ENCODE peak calls at places on chromosomes 4 and X, in eight cellular contexts. W is right lobe of liver, L is stomach, F is ovary, O is body of pancreas, R is IMR-90, I is A549, J is uterus. T is an unnamed sample.

GRCh38 chrX:134870419-134870818 is 120.4 kb upstream of the SMIM10 start:
- DNase-seq in W (no peak), L (no peak), F (no peak), O (no peak), R (no peak), I (no peak), J (no peak), T (no peak)

GRCh38 chr4:121122661-121123060 is 41.5 kb downstream of the TNIP3 start:
- DNase-seq in W (no peak), L (no peak), F (no peak), O (no peak), R (no peak), I (no peak), J (no peak), T (no peak)

GRCh38 chr4:105022811-105023667 is 123.6 kb upstream of the TET2 start:
- DNase-seq in W (no peak), L (no peak), F (no peak), O (no peak), R (peak), I (no peak), J (no peak), T (no peak)

GRCh38 chrX:42385730-42386129 is 392.2 kb downstream of the PPP1R2C start:
- DNase-seq in W (no peak), L (no peak), F (no peak), O (no peak), R (no peak), I (no peak), J (no peak), T (no peak)

GRCh38 chr4:1033840-1034551 is 22.6 kb downstream of the FGFRL1 start:
- DNase-seq in W (no peak), L (peak), F (peak), O (no peak), R (peak), I (no peak), J (peak), T (no peak)

GRCh38 chr4:76430519-76431388 is 4.3 kb upstream of the SHROOM3 start:
- DNase-seq in W (no peak), L (no peak), F (no peak), O (no peak), R (peak), I (peak), J (no peak), T (no peak)

GRCh38 chrX:148562846-148563245 is 62.4 kb downstream of the AFF2 start:
- DNase-seq in W (no peak), L (no peak), F (no peak), O (no peak), R (no peak), I (no peak), J (no peak), T (no peak)

GRCh38 chr4:68864438-68865177 is 48.8 kb downstream of the UGT2B10 start:
- DNase-seq in W (peak), L (peak), F (no peak), O (peak), R (no peak), I (no peak), J (no peak), T (no peak)

GRCh38 chrX:104445591-104445990 is 120.4 kb upstream of the IL1RAPL2 start:
- DNase-seq in W (no peak), L (no peak), F (no peak), O (no peak), R (no peak), I (no peak), J (no peak), T (no peak)

GRCh38 chrX:18179446-18179845 is 41.2 kb downstream of the BEND2 start:
- DNase-seq in W (no peak), L (no peak), F (no peak), O (no peak), R (no peak), I (no peak), J (no peak), T (no peak)

GRCh38 chr4:154585369-154586018 is 5.0 kb downstream of the FGA start:
- DNase-seq in W (no peak), L (no peak), F (no peak), O (no peak), R (no peak), I (no peak), J (no peak), T (no peak)

GRCh38 chr4:124423160-124423559 is 289.4 kb downstream of the ANKRD50 start:
- DNase-seq in W (no peak), L (no peak), F (no peak), O (no peak), R (peak), I (no peak), J (no peak), T (no peak)

GRCh38 chr4:1368421-1369090 is 21.5 kb downstream of the UVSSA start:
- DNase-seq in W (peak), L (no peak), F (no peak), O (peak), R (no peak), I (no peak), J (no peak), T (no peak)

GRCh38 chrX:71998836-71999509 is 88.3 kb downstream of the NHSL2 start:
- DNase-seq in W (no peak), L (peak), F (no peak), O (peak), R (no peak), I (peak), J (no peak), T (no peak)

GRCh38 chrX:44878780-44879179 is 5.8 kb downstream of the KDM6A start:
- DNase-seq in W (no peak), L (no peak), F (no peak), O (no peak), R (no peak), I (no peak), J (no peak), T (no peak)
- TF ChIP-seq POLR2A in W (no peak), L (no peak), F (no peak), O (no peak), R (no peak), I (no peak), J (no peak), T (no peak)

GRCh38 chr4:110196206-110196870 is 2.1 kb downstream of the ELOVL6 start:
- DNase-seq in W (peak), L (peak), F (peak), O (peak), R (peak), I (peak), J (peak), T (peak)
- TF ChIP-seq POLR2A in W (no peak), L (no peak), F (no peak), O (peak), R (no peak), I (peak), J (peak), T (no peak)

GRCh38 chr4:7693237-7693608 is 246.4 kb downstream of the AFAP1 start:
- DNase-seq in W (peak), L (no peak), F (no peak), O (no peak), R (no peak), I (no peak), J (no peak), T (no peak)

GRCh38 chr4:7691992-7692391 is 247.7 kb downstream of the AFAP1 start:
- DNase-seq in W (peak), L (no peak), F (peak), O (no peak), R (peak), I (no peak), J (no peak), T (no peak)

GRCh38 chr4:7693711-7694110 is 245.9 kb downstream of the AFAP1 start:
- DNase-seq in W (peak), L (no peak), F (no peak), O (no peak), R (no peak), I (no peak), J (no peak), T (no peak)

GRCh38 chr4:7691061-7691460 is 248.6 kb downstream of the AFAP1 start:
- DNase-seq in W (no peak), L (no peak), F (no peak), O (no peak), R (no peak), I (no peak), J (no peak), T (no peak)

GRCh38 chr4:7692451-7693236 is 247.0 kb downstream of the AFAP1 start:
- DNase-seq in W (peak), L (no peak), F (no peak), O (no peak), R (no peak), I (no peak), J (no peak), T (no peak)
- TF ChIP-seq POLR2A in W (no peak), L (no peak), F (no peak), O (no peak), R (no peak), I (no peak), J (no peak), T (no peak)

GRCh38 chr4:83197555-83198235 is 83.2 kb upstream of the PLAC8 start:
- DNase-seq in W (no peak), L (no peak), F (no peak), O (no peak), R (no peak), I (no peak), J (no peak), T (no peak)
- TF ChIP-seq POLR2A in W (no peak), L (no peak), F (no peak), O (no peak), R (no peak), I (no peak), J (no peak), T (no peak)

GRCh38 chr4:10173754-10174749 is 57.5 kb upstream of the WDR1 start:
- DNase-seq in W (peak), L (peak), F (no peak), O (peak), R (no peak), I (no peak), J (peak), T (no peak)
- TF ChIP-seq POLR2A in W (no peak), L (no peak), F (no peak), O (no peak), R (no peak), I (no peak), J (no peak), T (no peak)

DNA sequence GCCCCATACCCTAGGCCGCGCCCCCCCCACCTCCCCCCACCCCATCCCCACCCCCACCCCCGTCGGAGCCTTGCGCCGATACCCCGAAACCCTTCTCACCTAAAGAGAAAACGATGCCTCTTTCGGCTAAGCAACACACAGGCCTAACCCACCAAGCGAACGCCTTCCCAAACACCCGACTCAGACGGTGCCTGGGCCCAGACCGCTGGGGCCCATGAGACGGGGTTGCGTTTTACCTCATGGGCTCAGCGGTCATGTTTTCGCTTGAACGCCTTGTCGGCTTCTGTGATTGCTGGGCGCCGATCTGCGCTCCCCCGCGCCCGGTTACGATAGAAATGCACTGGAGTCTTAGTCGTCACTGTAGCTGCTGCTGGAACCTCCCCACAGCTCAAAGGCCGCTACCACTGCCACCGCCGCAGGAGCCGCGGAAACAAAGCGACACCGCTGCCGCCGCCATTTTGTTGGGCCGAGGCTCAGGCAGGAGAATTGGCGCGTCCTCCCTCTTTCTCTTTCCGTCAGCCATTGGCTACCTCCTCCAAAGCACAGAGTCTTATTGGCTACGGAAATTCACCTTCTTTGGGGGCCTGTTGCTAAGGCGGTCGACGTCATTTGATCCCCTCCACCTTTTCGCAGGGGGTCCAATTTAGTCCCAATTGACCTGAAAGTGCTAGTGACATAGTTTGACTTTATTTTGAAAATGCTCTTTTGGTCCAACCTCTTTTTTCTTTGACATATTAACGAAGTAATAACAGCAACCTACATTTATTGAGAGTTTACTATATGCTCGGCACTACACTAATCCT is at the start of gene ATRX:
- DNase-seq in W (peak), L (peak), F (peak), O (peak), R (peak), I (peak), J (peak), T (peak)
- TF ChIP-seq POLR2A in W (peak), L (no peak), F (no peak), O (peak), R (peak), I (peak), J (peak), T (peak)

GRCh38 chr4:87007345-87008181 is 72.8 kb downstream of the AFF1 start:
- DNase-seq in W (peak), L (peak), F (peak), O (peak), R (peak), I (no peak), J (peak), T (no peak)

GRCh38 chr4:87005369-87005689 is 70.5 kb downstream of the AFF1 start:
- DNase-seq in W (no peak), L (no peak), F (no peak), O (no peak), R (no peak), I (no peak), J (no peak), T (no peak)

GRCh38 chr4:87005690-87006461 is 71.1 kb downstream of the AFF1 start:
- DNase-seq in W (no peak), L (no peak), F (no peak), O (no peak), R (no peak), I (no peak), J (no peak), T (no peak)

GRCh38 chr4:87009095-87009648 is 74.4 kb downstream of the AFF1 start:
- DNase-seq in W (no peak), L (no peak), F (no peak), O (no peak), R (no peak), I (no peak), J (no peak), T (no peak)

GRCh38 chr4:87006531-87007344 is 71.9 kb downstream of the AFF1 start:
- DNase-seq in W (peak), L (peak), F (peak), O (peak), R (peak), I (peak), J (peak), T (peak)
- TF ChIP-seq POLR2A in W (peak), L (peak), F (peak), O (peak), R (peak), I (peak), J (peak), T (peak)

GRCh38 chr4:22676058-22676457 is 16.7 kb upstream of the GBA3 start:
- DNase-seq in W (no peak), L (no peak), F (no peak), O (no peak), R (no peak), I (no peak), J (no peak), T (no peak)
- TF ChIP-seq POLR2A in W (no peak), L (no peak), F (no peak), O (no peak), R (no peak), I (no peak), J (no peak), T (no peak)

DNA sequence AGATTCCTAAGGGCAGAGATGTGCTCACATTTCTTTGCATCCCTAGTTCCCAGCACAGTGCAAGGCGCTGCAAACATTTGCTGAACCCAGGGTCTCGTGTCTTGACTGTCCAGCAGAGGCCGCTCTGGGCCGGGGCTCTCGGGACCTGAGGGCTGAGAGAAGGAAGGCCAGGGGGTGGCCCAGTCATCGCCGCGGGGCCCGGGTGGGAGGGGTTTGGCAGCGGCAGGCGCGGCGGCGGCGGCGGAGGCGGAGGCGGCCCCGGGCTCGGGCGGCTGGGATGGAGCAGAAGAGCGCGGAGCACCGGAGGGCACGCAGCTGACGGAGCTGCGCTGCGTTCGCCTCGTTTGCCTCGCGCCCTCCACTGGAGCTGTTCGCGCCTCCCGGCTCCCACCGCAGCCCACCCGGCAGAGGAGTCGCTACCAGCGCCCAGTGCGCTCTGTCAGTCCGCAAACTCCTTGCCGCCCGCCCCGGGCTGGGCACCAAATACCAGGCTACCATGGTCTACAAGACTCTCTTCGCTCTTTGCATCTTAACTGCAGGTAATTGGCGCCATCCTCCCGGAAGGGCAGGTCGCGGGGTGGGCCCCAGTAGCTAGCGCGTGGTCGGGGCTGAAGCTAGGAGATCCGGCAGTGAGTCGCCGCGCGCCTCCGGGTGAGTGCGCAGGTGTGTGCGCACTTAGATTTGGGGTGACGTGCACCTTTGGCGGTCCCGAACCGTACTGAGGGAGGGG is at the start of gene PARM1:
- DNase-seq in W (peak), L (peak), F (peak), O (peak), R (peak), I (peak), J (peak), T (peak)
- TF ChIP-seq POLR2A in W (no peak), L (no peak), F (peak), O (peak), R (no peak), I (peak), J (peak), T (no peak)

DNA sequence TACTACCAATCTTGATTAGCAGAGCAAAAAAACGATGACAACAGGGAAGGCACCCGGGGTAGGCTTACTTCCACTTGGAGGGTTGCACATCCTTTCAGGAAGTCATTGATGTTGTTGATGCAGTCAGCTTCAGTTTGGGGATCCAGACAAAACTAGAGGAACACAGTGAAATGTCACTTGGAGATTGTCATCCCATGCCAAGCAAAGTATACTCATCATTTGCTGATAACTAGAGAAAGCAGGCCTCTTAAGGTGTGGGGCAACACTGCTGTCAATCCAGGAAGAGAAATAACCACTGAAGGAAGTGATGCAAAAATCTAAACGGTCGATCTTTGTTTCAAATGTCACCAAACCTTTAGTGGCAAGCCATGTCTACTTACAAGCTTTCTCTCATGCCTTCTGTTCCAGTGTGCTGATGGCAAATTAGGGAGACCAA is 1.4 kb downstream of the ARHGEF6 start:
- DNase-seq in W (no peak), L (no peak), F (no peak), O (no peak), R (no peak), I (no peak), J (no peak), T (no peak)
- TF ChIP-seq POLR2A in W (no peak), L (no peak), F (no peak), O (no peak), R (no peak), I (no peak), J (no peak), T (peak)

T was measured in GM12891.